ENCODE peak calls at places on chromosomes 1 and 21, in eight cellular contexts. W is mammary epithelial cell, I is lower lobe of right lung, U is fibroblast of lung, Z is heart left ventricle, K is fibroblast of mammary gland, Q is cardiac fibroblast, Y is AG04450. L is an unnamed sample.

GRCh38 chr1:24932284-24932683 is 2.2 kb upstream of the RUNX3 start:
- DNase-seq in W (no peak), Q (peak), U (no peak), Y (no peak), I (peak), Z (peak), K (peak), L (no peak)

GRCh38 chr1:30191154-30191702 is 532.2 kb downstream of the MATN1 start:
- DNase-seq in W (no peak), U (peak), Z (no peak), I (no peak), Y (no peak), K (peak), Q (peak), L (peak)

GRCh38 chr1:113409363-113409762 is 19.0 kb downstream of the MAGI3 start:
- DNase-seq in Z (no peak), I (no peak), K (no peak), W (peak), Q (no peak), U (no peak), Y (no peak), L (no peak)

GRCh38 chr1:60152886-60153285 is 79.3 kb upstream of the C1orf87 start:
- DNase-seq in Y (no peak), Q (no peak), U (no peak), W (no peak), K (no peak), I (no peak), Z (no peak), L (no peak)

GRCh38 chr1:224632381-224632871 is 16.3 kb downstream of the CNIH3 start:
- DNase-seq in I (no peak), K (peak), Z (no peak), U (peak), W (no peak), Y (peak), Q (peak), L (peak)

GRCh38 chr1:179129702-179130473 is 48.0 kb downstream of the TOR3A start:
- DNase-seq in Z (no peak), Y (no peak), U (peak), Q (peak), K (no peak), W (peak), I (no peak), L (peak)

GRCh38 chr1:230877139-230877923 is 9.0 kb upstream of the C1orf198 start:
- DNase-seq in Q (peak), I (no peak), U (peak), Y (peak), W (no peak), Z (no peak), K (peak), L (peak)

GRCh38 chr1:236677641-236678235 is 8.6 kb upstream of the ACTN2 start:
- DNase-seq in Q (no peak), K (no peak), W (peak), U (no peak), I (no peak), Y (no peak), Z (no peak), L (no peak)

GRCh38 chr1:42165511-42166210 is 1.1 kb upstream of the GUCA2A start:
- DNase-seq in Y (no peak), Q (peak), W (peak), I (peak), Z (peak), K (no peak), U (peak), L (peak)

GRCh38 chr1:201184734-201185453 is 5.7 kb upstream of the IGFN1 start:
- DNase-seq in I (no peak), U (peak), K (peak), Y (peak), W (peak), Z (peak), Q (peak), L (peak)

GRCh38 chr1:25519624-25520023 is 23.8 kb upstream of the LDLRAP1 start:
- DNase-seq in Z (no peak), Y (no peak), K (peak), I (no peak), U (peak), Q (no peak), W (peak), L (peak)

GRCh38 chr21:16569679-16570078 is 839.9 kb downstream of the USP25 start:
- DNase-seq in Q (no peak), Y (no peak), W (no peak), I (no peak), Z (no peak), K (no peak), U (no peak), L (peak)

GRCh38 chr1:4422496-4423289 is 231.7 kb upstream of the AJAP1 start:
- DNase-seq in Y (no peak), I (no peak), K (no peak), Q (no peak), U (no peak), W (no peak), Z (no peak), L (no peak)

GRCh38 chr1:22508991-22509390 is 54.3 kb upstream of the EPHA8 start:
- DNase-seq in Y (no peak), I (no peak), W (no peak), U (no peak), Z (no peak), K (no peak), Q (no peak), L (no peak)

GRCh38 chr1:204130178-204130577 is 21.7 kb downstream of the ETNK2 start:
- DNase-seq in I (no peak), K (no peak), Q (no peak), U (no peak), W (no peak), Y (no peak), Z (no peak), L (no peak)

GRCh38 chr1:67853704-67854103 is 20.4 kb upstream of the GNG12 start:
- DNase-seq in U (peak), Y (no peak), K (peak), Z (peak), W (peak), Q (peak), I (peak), L (peak)

GRCh38 chr1:1291023-1291528 is 10.8 kb downstream of the SCNN1D start:
- DNase-seq in I (no peak), Y (no peak), U (no peak), W (no peak), Z (no peak), Q (no peak), K (no peak), L (no peak)

GRCh38 chr1:201740609-201741231 is 88.2 kb upstream of the IPO9 start:
- DNase-seq in I (no peak), W (no peak), K (no peak), Z (no peak), Q (no peak), U (no peak), Y (no peak), L (no peak)

GRCh38 chr1:31064685-31065309 is 720 bp downstream of the PUM1 start:
- DNase-seq in Q (peak), Y (no peak), K (peak), U (peak), I (peak), Z (no peak), W (no peak), L (peak)

GRCh38 chr1:39609618-39610331 is 29.7 kb downstream of the HEYL start:
- DNase-seq in Y (no peak), W (peak), Z (peak), Q (peak), U (peak), K (peak), I (peak), L (peak)

GRCh38 chr1:231991231-231991630 is 364.6 kb downstream of the DISC1 start:
- DNase-seq in Q (no peak), I (no peak), Z (no peak), Y (no peak), U (no peak), W (no peak), K (no peak), L (no peak)

GRCh38 chr1:180939706-180940094 is 27.0 kb downstream of the KIAA1614 start:
- DNase-seq in K (no peak), Q (no peak), Z (no peak), Y (no peak), U (no peak), I (no peak), W (no peak), L (no peak)

GRCh38 chr1:31704261-31705079 is 653 bp upstream of the COL16A1 start:
- DNase-seq in Q (peak), K (peak), Y (no peak), W (peak), Z (no peak), U (peak), I (no peak), L (peak)

GRCh38 chr1:199735660-199736059 is 291.9 kb upstream of the NR5A2 start:
- DNase-seq in Z (no peak), Y (no peak), W (no peak), K (no peak), U (no peak), I (no peak), Q (no peak), L (no peak)

GRCh38 chr1:172720325-172720724 is 61.4 kb downstream of the FASLG start:
- DNase-seq in K (no peak), Q (no peak), Y (no peak), U (no peak), W (no peak), I (no peak), Z (no peak), L (no peak)

GRCh38 chr1:206489980-206490534 is 17.3 kb upstream of the RASSF5 start:
- DNase-seq in Y (no peak), Q (peak), I (peak), K (peak), U (peak), Z (peak), W (peak), L (peak)

GRCh38 chr1:119603695-119604094 is 44.4 kb downstream of the ZNF697 start:
- DNase-seq in W (peak), K (no peak), Y (no peak), I (no peak), Z (no peak), Q (no peak), U (no peak), L (no peak)

GRCh38 chr1:219913005-219913404 is 15.4 kb downstream of the SLC30A10 start:
- DNase-seq in Y (no peak), Q (no peak), U (no peak), K (no peak), W (no peak), I (no peak), Z (no peak), L (no peak)

GRCh38 chr1:18592368-18592767 is 38.3 kb upstream of the PAX7 start:
- DNase-seq in Y (no peak), U (no peak), I (no peak), Q (no peak), W (no peak), Z (no peak), K (no peak), L (no peak)

GRCh38 chr1:229862017-229862774 is 204.8 kb upstream of the GALNT2 start:
- DNase-seq in Q (peak), Z (no peak), Y (no peak), K (no peak), U (peak), I (no peak), W (no peak), L (peak)

GRCh38 chr1:159056069-159056698 is 20.4 kb downstream of the AIM2 start:
- DNase-seq in Z (no peak), I (no peak), W (no peak), K (no peak), Q (no peak), U (no peak), Y (no peak), L (no peak)

GRCh38 chr1:209589440-209589839 is 5.9 kb downstream of the CAMK1G start:
- DNase-seq in I (no peak), U (no peak), K (peak), W (no peak), Y (no peak), Z (no peak), Q (no peak), L (no peak)

GRCh38 chr21:8993943-8994639 is 1527.3 kb upstream of the TPTE start:
- DNase-seq in Y (no peak), W (no peak), Q (no peak), K (no peak), Z (no peak), I (no peak), U (no peak), L (no peak)

GRCh38 chr1:220342853-220343252 is 70.6 kb upstream of the RAB3GAP2 start:
- DNase-seq in Q (no peak), I (no peak), U (no peak), Y (no peak), W (no peak), Z (no peak), K (no peak), L (no peak)

GRCh38 chr1:85838238-85838637 is 130.0 kb upstream of the ZNHIT6 start:
- DNase-seq in U (no peak), W (no peak), K (no peak), I (no peak), Y (no peak), Q (no peak), Z (no peak), L (no peak)

GRCh38 chr1:38246955-38247952 is 200.7 kb upstream of the POU3F1 start:
- DNase-seq in U (peak), K (peak), I (no peak), Z (no peak), Y (no peak), W (no peak), Q (no peak), L (peak)

DNA sequence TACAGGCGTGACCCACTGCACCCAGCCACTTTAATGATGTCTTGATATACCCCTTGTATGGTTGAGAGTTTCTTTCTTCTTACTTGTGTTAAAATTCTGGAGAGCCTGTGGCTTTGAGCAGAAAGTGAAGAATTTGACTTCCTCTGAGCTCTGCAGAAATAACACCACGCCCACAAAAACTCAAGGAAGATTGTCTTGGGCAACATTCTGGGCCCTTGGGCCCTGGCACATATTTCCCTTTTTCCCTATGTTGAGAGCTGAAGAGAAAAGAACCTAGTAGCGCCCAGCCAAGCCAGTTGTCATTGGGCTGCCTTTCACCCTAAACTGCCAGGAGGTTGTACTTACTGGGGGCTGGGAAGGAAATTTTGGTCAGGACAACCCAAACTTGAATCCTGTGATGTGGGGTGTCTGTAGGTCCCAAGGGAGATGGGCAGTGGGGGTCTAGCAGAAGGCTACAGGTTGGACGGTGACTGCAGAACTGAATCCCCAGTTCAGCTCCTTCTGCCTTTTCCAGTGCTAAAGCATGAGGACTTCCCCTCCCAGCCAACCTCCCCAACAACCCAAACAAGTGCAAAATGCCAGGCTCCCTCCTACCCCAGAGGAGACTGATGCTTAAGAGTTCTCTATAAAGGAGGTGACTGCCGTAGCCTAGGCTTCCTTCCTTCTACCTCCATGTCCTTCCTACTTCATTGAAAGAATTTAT is 11.7 kb upstream of the SNAPIN start:
- DNase-seq in W (no peak), Q (no peak), Y (no peak), Z (no peak), I (no peak), U (no peak), K (no peak), L (no peak)
- H3K4me3 ChIP-seq in W (no peak), Q (no peak), Y (no peak), Z (no peak), I (no peak), U (no peak), K (no peak), L (no peak)

GRCh38 chr21:44267655-44268142 is 6.0 kb upstream of the DNMT3L start:
- DNase-seq in Q (no peak), K (peak), Z (no peak), W (no peak), Y (no peak), U (peak), I (no peak), L (no peak)
- TF ChIP-seq CTCF in Q (peak), K (no peak), Z (peak), W (peak), Y (peak), U (no peak), I (peak), L (no peak)

GRCh38 chr1:32868806-32869455 is 1.8 kb downstream of the FNDC5 start:
- DNase-seq in U (no peak), Y (no peak), I (no peak), W (no peak), Q (no peak), Z (no peak), K (no peak), L (no peak)

GRCh38 chr1:32868085-32868484 is 2.6 kb downstream of the FNDC5 start:
- DNase-seq in W (no peak), Q (no peak), U (no peak), Z (no peak), Y (no peak), I (no peak), K (no peak), L (no peak)

GRCh38 chr1:32871364-32872188 is 864 bp upstream of the FNDC5 start:
- DNase-seq in Z (no peak), I (no peak), K (peak), U (no peak), Y (no peak), Q (no peak), W (no peak), L (peak)

GRCh38 chr1:32870615-32871363 is at the start of gene FNDC5:
- DNase-seq in W (no peak), Q (peak), U (no peak), I (no peak), K (no peak), Y (no peak), Z (no peak), L (no peak)

GRCh38 chr1:32869844-32870614 is 683 bp downstream of the FNDC5 start:
- DNase-seq in Y (no peak), K (no peak), Z (no peak), I (no peak), U (no peak), Q (no peak), W (no peak), L (no peak)
- H3K4me3 ChIP-seq in Y (peak), K (no peak), Z (peak), I (peak), U (no peak), Q (peak), W (no peak), L (peak)

DNA sequence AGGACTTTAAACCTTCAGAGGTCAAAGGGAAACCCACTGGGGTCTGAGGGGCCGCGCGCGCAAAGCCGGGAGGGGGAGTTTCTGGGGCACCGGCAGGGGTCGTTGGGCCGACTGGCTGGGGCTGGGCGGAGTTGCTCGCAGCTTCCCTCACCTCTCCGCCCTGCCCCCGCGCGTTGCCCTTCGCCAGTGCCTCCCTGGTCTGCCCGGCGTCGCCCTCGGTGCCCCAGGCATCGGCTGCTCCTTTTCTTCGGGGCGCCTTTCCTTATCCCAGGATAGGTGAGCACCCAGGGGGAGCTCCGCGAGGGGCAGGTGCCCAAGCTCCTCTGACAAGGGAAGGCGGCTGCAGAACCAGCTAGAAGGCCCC is 390 bp upstream of the NGF start:
- DNase-seq in I (no peak), U (no peak), W (no peak), K (no peak), Y (no peak), Q (no peak), Z (peak), L (no peak)
- TF ChIP-seq CTCF in I (no peak), U (no peak), W (no peak), K (no peak), Y (no peak), Q (no peak), Z (no peak), L (peak)

GRCh38 chr1:225879521-225880209 is 2.5 kb downstream of the TMEM63A start:
- DNase-seq in I (peak), K (no peak), W (peak), Q (no peak), U (no peak), Z (no peak), Y (no peak), L (no peak)

GRCh38 chr1:225878282-225878681 is 3.9 kb downstream of the TMEM63A start:
- DNase-seq in I (peak), U (no peak), K (no peak), W (no peak), Q (no peak), Y (no peak), Z (no peak), L (no peak)

GRCh38 chr1:225881081-225882007 is 836 bp downstream of the TMEM63A start:
- DNase-seq in Y (no peak), K (peak), I (peak), U (peak), Q (peak), Z (peak), W (peak), L (peak)

GRCh38 chr1:225880636-225881035 is 1.5 kb downstream of the TMEM63A start:
- DNase-seq in Y (no peak), Q (no peak), I (peak), U (no peak), Z (no peak), K (no peak), W (no peak), L (no peak)

GRCh38 chr1:225880210-225880584 is 2.0 kb downstream of the TMEM63A start:
- DNase-seq in Q (no peak), U (no peak), Z (no peak), I (peak), Y (no peak), W (no peak), K (no peak), L (no peak)
- H3K4me3 ChIP-seq in Q (no peak), U (no peak), Z (peak), I (peak), Y (no peak), W (no peak), K (no peak), L (no peak)

DNA sequence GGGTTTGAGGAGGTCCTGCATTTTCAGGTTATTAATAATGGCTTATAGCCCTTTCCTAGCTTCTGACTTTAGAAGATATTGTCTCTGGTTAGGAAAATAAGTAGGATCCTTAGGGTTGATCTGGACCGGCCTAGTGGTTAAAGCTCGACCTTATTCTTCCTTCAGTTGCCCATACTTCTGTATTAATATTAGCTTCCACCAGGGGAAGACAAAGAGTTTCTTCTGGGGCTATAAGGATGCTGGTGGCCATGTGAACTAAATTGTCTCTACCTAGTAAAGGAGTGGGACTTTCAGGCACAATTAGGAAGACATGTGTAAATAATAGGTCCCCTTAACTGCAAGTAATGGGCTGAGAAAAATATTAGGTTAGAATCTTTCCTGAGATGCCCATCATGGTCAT is 20.6 kb upstream of the FCGR2A start:
- DNase-seq in I (no peak), Q (no peak), Z (no peak), K (peak), U (no peak), W (no peak), Y (no peak), L (no peak)
- TF ChIP-seq CTCF in I (peak), Q (peak), Z (no peak), K (peak), U (peak), W (peak), Y (peak), L (peak)

DNA sequence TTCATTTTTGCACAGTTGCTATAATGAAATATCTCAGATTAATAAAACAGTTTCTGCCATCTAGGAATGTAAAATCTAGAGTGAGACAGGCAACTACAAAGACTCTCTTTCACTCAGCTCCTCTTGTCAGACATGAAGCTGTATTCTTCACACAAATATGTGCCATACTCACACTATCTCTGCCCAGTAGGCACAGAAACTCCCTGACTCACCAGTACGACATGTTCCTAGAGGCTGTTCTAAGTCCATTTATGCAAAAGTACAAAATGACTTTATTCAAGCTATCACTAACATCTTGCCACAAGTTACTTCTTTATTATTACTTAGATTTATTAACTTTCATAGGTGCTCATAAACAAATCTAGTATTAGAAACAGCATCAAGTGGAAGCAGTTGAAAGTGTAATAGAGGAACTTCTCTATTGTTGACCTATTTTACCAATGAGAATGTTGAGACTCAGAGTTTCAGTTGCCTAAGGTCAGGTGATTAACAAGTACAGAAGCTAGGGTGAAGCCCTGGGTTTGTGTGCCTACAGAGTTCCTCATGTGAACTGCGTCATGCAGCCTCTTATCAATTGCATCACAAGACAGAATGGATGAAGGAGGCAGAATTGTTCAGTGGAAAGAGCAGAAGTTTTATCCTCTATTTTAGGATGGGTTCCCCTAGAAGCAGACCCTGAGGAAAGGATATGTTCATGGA is 98.9 kb downstream of the RGS2 start:
- DNase-seq in U (peak), Q (peak), I (no peak), K (peak), W (peak), Z (no peak), Y (no peak), L (peak)
- H3K4me3 ChIP-seq in U (no peak), Q (no peak), I (no peak), K (no peak), W (no peak), Z (no peak), Y (no peak), L (no peak)

L was measured in astrocyte of the spinal cord.